ENCODE peak calls at places on chromosomes 2 and 18, in four cellular contexts. H, O, Q and V are unnamed samples.

GRCh38 chr2:114082731-114083433 is 193.0 kb downstream of the ACTR3 start:
- DNase-seq in H (no peak), O (no peak), Q (no peak), V (no peak)

GRCh38 chr2:130310881-130311280 is 31.8 kb upstream of the IMP4 start:
- DNase-seq in H (no peak), O (no peak), Q (no peak), V (no peak)

GRCh38 chr2:3059111-3059990 is 318.3 kb downstream of the EIPR1 start:
- DNase-seq in H (no peak), O (no peak), Q (no peak), V (no peak)

GRCh38 chr2:231007159-231008045 is 11.5 kb downstream of the SPATA3 start:
- DNase-seq in H (no peak), O (no peak), Q (no peak), V (no peak)

GRCh38 chr2:211376410-211376809 is 820.0 kb downstream of the CPS1 start:
- DNase-seq in H (no peak), O (no peak), Q (no peak), V (no peak)

GRCh38 chr2:209523041-209523740 is 99.3 kb downstream of the MAP2 start:
- DNase-seq in H (no peak), O (no peak), Q (no peak), V (no peak)

GRCh38 chr2:46970334-46971288 is 55.0 kb upstream of the MCFD2 start:
- DNase-seq in H (peak), O (peak), Q (peak), V (peak)

GRCh38 chr18:702957-703659 is 9.3 kb downstream of the ENOSF1 start:
- DNase-seq in H (no peak), O (peak), Q (no peak), V (no peak)

GRCh38 chr18:42290318-42291307 is 335.6 kb downstream of the PIK3C3 start:
- DNase-seq in H (no peak), O (no peak), Q (peak), V (no peak)

GRCh38 chr2:168571061-168571460 is 115.0 kb downstream of the CERS6 start:
- DNase-seq in H (no peak), O (peak), Q (no peak), V (no peak)

GRCh38 chr2:166539340-166540162 is 45.5 kb upstream of the SCN7A start:
- DNase-seq in H (no peak), O (peak), Q (no peak), V (no peak)

GRCh38 chr18:33201509-33201926 is 239.0 kb downstream of the CCDC178 start:
- DNase-seq in H (no peak), O (peak), Q (no peak), V (no peak)

GRCh38 chr18:22572321-22572720 is 154.6 kb upstream of the CTAGE1 start:
- DNase-seq in H (no peak), O (no peak), Q (no peak), V (no peak)

GRCh38 chr2:53768233-53768542 is 584 bp downstream of the CHAC2 start:
- DNase-seq in H (no peak), O (no peak), Q (no peak), V (no peak)

GRCh38 chr2:10659898-10660568 is 29.7 kb downstream of the NOL10 start:
- DNase-seq in H (no peak), O (peak), Q (peak), V (no peak)

GRCh38 chr2:7930800-7931635 is 750.8 kb upstream of the ID2 start:
- DNase-seq in H (no peak), O (no peak), Q (peak), V (no peak)

GRCh38 chr18:67300498-67300897 is 216.0 kb downstream of the DSEL start:
- DNase-seq in H (no peak), O (no peak), Q (no peak), V (no peak)

GRCh38 chr2:29314816-29315571 is 199.8 kb downstream of the CLIP4 start:
- DNase-seq in H (peak), O (peak), Q (no peak), V (no peak)

GRCh38 chr2:170241731-170242130 is 63.8 kb downstream of the MYO3B start:
- DNase-seq in H (no peak), O (no peak), Q (no peak), V (no peak)

GRCh38 chr2:59754336-59754735 is 799.1 kb downstream of the BCL11A start:
- DNase-seq in H (no peak), O (no peak), Q (no peak), V (no peak)